ENCODE peak calls at places on chromosomes 11 and 22, in eight cellular contexts. N is left lung, D is psoas muscle, E is heart right ventricle, S is RWPE2, C is A549, A is IMR-90, F is testis. G is an unnamed sample.

GRCh38 chr22:30408388-30409101 is 11.7 kb downstream of the SEC14L2 start:
- DNase-seq in N (no peak), D (no peak), E (no peak), S (no peak), C (no peak), A (peak; percentile 65), F (no peak), G (no peak)

GRCh38 chr11:76962583-76963416 is 71.4 kb upstream of the B3GNT6 start:
- DNase-seq in N (no peak), D (no peak), E (no peak), S (no peak), C (no peak), A (no peak), F (no peak), G (no peak)

GRCh38 chr11:106304274-106304673 is 226.8 kb downstream of the AASDHPPT start:
- DNase-seq in N (no peak), D (no peak), E (no peak), S (no peak), C (no peak), A (peak; percentile 66), F (no peak), G (no peak)

GRCh38 chr11:118135051-118135795 is 17.4 kb downstream of the SCN4B start:
- DNase-seq in N (no peak), D (no peak), E (no peak), S (no peak), C (no peak), A (no peak), F (no peak), G (no peak)

GRCh38 chr11:15563054-15563453 is 448.3 kb downstream of the INSC start:
- DNase-seq in N (no peak), D (no peak), E (no peak), S (no peak), C (no peak), A (no peak), F (no peak), G (no peak)

GRCh38 chr11:70311616-70312015 is 41.1 kb downstream of the PPFIA1 start:
- DNase-seq in N (no peak), D (no peak), E (no peak), S (no peak), C (no peak), A (no peak), F (no peak), G (no peak)

GRCh38 chr22:17729561-17729960 is 44.7 kb downstream of the BID start:
- DNase-seq in N (no peak), D (no peak), E (no peak), S (no peak), C (no peak), A (no peak), F (no peak), G (no peak)

GRCh38 chr11:94871491-94872185 is 101.7 kb downstream of the CWC15 start:
- DNase-seq in N (no peak), D (no peak), E (no peak), S (no peak), C (no peak), A (no peak), F (no peak), G (no peak)

GRCh38 chr11:120336641-120337132 is 474 bp downstream of the ARHGEF12 start:
- DNase-seq in N (peak; percentile 87), D (peak; percentile 66), E (peak; percentile 47), S (no peak), C (peak; percentile 39), A (peak; percentile 20), F (peak; percentile 39), G (no peak)

GRCh38 chr11:47669856-47670255 is 27.5 kb upstream of the MTCH2 start:
- DNase-seq in N (no peak), D (no peak), E (no peak), S (no peak), C (no peak), A (no peak), F (no peak), G (no peak)

GRCh38 chr11:74011360-74012071 is 2.6 kb upstream of the UCP3 start:
- DNase-seq in N (no peak), D (no peak), E (no peak), S (no peak), C (no peak), A (peak; percentile 38), F (no peak), G (peak; percentile 51)

GRCh38 chr22:38799265-38800002 is 5.5 kb upstream of the DNAL4 start:
- DNase-seq in N (no peak), D (no peak), E (no peak), S (no peak), C (no peak), A (peak; percentile 37), F (no peak), G (no peak)

GRCh38 chr11:86477495-86478155 is 102.9 kb downstream of the CCDC81 start:
- DNase-seq in N (no peak), D (no peak), E (no peak), S (no peak), C (no peak), A (peak; percentile 45), F (peak; percentile 65), G (no peak)

GRCh38 chr11:128116447-128117240 is 470.7 kb downstream of the ETS1 start:
- DNase-seq in N (no peak), D (no peak), E (peak; percentile 6), S (no peak), C (no peak), A (no peak), F (no peak), G (no peak)

GRCh38 chr22:42202048-42202447 is 68.4 kb downstream of the TCF20 start:
- DNase-seq in N (no peak), D (no peak), E (no peak), S (no peak), C (no peak), A (no peak), F (no peak), G (no peak)

DNA sequence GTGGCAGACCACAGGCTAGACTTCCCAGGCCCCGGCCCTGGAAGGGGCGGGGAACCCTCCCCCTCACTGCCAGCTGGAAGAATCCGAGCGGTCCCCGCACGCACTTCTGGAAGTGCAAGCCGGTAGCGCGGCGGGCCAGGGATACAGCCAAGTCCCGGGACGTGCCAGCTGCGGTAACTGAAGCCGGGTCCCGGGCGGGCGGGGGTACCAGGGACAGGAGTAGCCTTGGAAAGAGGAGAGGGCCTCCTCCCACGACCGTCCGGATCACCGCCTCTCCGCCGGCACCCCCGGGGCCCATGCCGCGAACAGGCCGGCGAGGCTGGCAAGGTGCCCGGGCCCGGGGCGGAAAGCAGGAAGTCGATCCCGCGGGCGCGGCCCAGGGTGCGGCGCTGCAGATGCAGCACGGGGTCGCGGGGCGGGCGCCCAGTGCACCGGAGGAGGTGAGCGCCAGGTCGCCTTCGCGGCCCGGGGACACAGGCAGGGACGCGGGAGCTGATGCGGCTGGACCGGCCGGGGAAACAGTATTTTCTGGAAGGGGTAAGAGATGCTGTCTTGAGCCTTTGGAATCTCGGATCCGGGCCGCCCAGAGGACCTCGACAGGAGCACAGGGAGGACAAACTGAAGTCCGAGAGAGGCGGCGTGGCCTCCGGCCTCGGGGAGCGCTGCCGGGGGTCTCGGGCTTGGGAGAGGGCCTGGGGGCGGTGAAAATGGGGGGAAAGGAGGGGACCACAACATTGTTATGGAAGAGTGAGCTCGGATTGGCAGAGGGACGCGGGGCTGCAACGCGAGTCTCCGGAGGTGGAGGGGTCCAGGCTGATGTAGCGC is 756 bp upstream of the SLC35C1 start:
- DNase-seq in N (peak; percentile 97), D (peak; percentile 86), E (peak; percentile 76), S (peak; percentile 77), C (peak; percentile 72), A (peak; percentile 33), F (peak; percentile 80), G (no peak)
- TF ChIP-seq CTCF in N (no peak), D (no peak), E (no peak), S (no peak), C (no peak), A (no peak), F (no peak), G (no peak)

GRCh38 chr11:64999478-64999877 is 2.7 kb upstream of the BATF2 start:
- DNase-seq in N (no peak), D (no peak), E (no peak), S (no peak), C (no peak), A (no peak), F (no peak), G (no peak)

GRCh38 chr11:64996710-64997380 is at the start of gene BATF2:
- DNase-seq in N (peak; percentile 86), D (peak; percentile 75), E (peak; percentile 82), S (no peak), C (peak; percentile 76), A (peak; percentile 83), F (peak; percentile 69), G (no peak)

GRCh38 chr11:64998690-64999431 is 2.1 kb upstream of the BATF2 start:
- DNase-seq in N (no peak), D (no peak), E (no peak), S (no peak), C (peak; percentile 68), A (no peak), F (no peak), G (no peak)

GRCh38 chr11:64996327-64996709 is 453 bp downstream of the BATF2 start:
- DNase-seq in N (no peak), D (no peak), E (no peak), S (no peak), C (no peak), A (no peak), F (no peak), G (no peak)

GRCh38 chr11:64998141-64998540 is 1.4 kb upstream of the BATF2 start:
- DNase-seq in N (no peak), D (no peak), E (no peak), S (no peak), C (peak; percentile 40), A (no peak), F (no peak), G (no peak)
- H3K4me3 ChIP-seq in N (no peak overlapping the region), D (no peak overlapping the region), E (no peak overlapping the region), S (no peak overlapping the region), C (no peak overlapping the region), A (no peak overlapping the region), F (no peak overlapping the region), G (no peak overlapping the region)

GRCh38 chr11:121426476-121427454 is 25.3 kb upstream of the SORL1 start:
- DNase-seq in N (peak; percentile 92), D (peak; percentile 43), E (peak; percentile 30), S (no peak), C (no peak), A (no peak), F (peak; percentile 80), G (no peak)
- TF ChIP-seq CTCF in N (no peak), D (no peak), E (no peak), S (peak; percentile 29), C (no peak), A (no peak), F (no peak), G (peak; percentile 34)

GRCh38 chr22:37684803-37685615 is 1.1 kb upstream of the NOL12 start:
- DNase-seq in N (no peak), D (no peak), E (no peak), S (no peak), C (no peak), A (no peak), F (no peak), G (no peak)
- H3K4me3 ChIP-seq in N (no peak overlapping the region), D (no peak overlapping the region), E (no peak overlapping the region), S (no peak overlapping the region), C (no peak overlapping the region), A (no peak overlapping the region), F (no peak overlapping the region), G (no peak overlapping the region)

G was measured in GM12864.